ENCODE peak calls at places on chromosome 5, in four cellular contexts. A, G, M and B are unnamed samples.

GRCh38 chr5:131221888-131222287 is 42.0 kb upstream of the CDC42SE2 start:
- DNase-seq in M (peak; percentile 66), G (no peak), A (no peak), B (peak; percentile 55)

GRCh38 chr5:172098883-172099282 is 89.1 kb downstream of the STK10 start:
- DNase-seq in M (no peak), A (no peak), G (no peak), B (no peak)

GRCh38 chr5:121693864-121694263 is 157.8 kb upstream of the FTMT start:
- DNase-seq in M (peak; percentile 73), G (no peak), A (no peak), B (peak; percentile 2)

GRCh38 chr5:76813982-76814562 is 4.8 kb upstream of the F2RL1 start:
- DNase-seq in A (no peak), G (no peak), M (peak; percentile 94), B (peak; percentile 85)

GRCh38 chr5:10455273-10455670 is 13.6 kb downstream of the ROPN1L start:
- DNase-seq in M (no peak), A (no peak), G (no peak), B (no peak)

GRCh38 chr5:157506066-157506590 is 46.1 kb downstream of the NIPAL4 start:
- DNase-seq in M (no peak), G (no peak), A (no peak), B (peak; percentile 45)

GRCh38 chr5:119274024-119274766 is 81.6 kb upstream of the TNFAIP8 start:
- DNase-seq in A (no peak), M (peak; percentile 94), G (no peak), B (no peak)

GRCh38 chr5:123151227-123151951 is 62.3 kb downstream of the PRDM6 start:
- DNase-seq in M (no peak), G (no peak), A (no peak), B (no peak)

GRCh38 chr5:125311743-125312142 is 565.3 kb upstream of the ZNF608 start:
- DNase-seq in G (no peak), A (no peak), M (peak; percentile 89), B (peak; percentile 86)

GRCh38 chr5:94337617-94338016 is 280.8 kb downstream of the KIAA0825 start:
- DNase-seq in G (no peak), M (no peak), A (no peak), B (no peak)

GRCh38 chr5:94335936-94336335 is 282.5 kb downstream of the KIAA0825 start:
- DNase-seq in G (no peak), M (no peak), A (no peak), B (no peak)
- TF ChIP-seq CTCF in G (no peak), M (no peak), A (no peak), B (no peak)

DNA sequence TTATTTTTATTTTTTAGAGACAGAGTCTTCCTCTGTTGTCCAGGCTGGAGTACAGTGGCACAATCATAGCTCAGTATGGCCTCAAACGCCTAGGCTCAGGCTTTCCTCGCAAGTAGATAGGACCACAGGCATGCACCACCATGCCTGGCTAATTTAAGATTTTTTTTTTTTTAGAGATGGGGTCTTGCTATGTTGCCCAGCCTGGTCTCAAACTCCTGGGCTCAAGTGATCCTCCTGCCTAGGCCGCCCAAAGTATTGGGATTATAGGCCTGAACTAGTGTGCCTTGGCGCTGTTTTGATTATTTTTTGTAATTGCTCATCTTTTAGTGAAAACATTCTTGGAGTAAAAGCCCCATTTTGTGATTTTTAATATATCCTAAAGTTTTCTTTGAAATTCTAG is 5.4 kb downstream of the YTHDC2 start:
- DNase-seq in A (no peak), G (no peak), M (no peak), B (no peak)
- H3K4me3 ChIP-seq in A (no peak overlapping the region), G (no peak overlapping the region), M (no peak overlapping the region), B (no peak overlapping the region)

GRCh38 chr5:141848771-141849370 is 29.3 kb downstream of the PCDH1 start:
- DNase-seq in G (no peak), A (peak; percentile 70), M (peak; percentile 90), B (peak; percentile 59)

GRCh38 chr5:141850786-141851185 is 27.4 kb downstream of the PCDH1 start:
- DNase-seq in G (no peak), A (no peak), M (no peak), B (no peak)

GRCh38 chr5:141850183-141850768 is 27.9 kb downstream of the PCDH1 start:
- DNase-seq in M (no peak), G (no peak), A (peak; percentile 45), B (peak; percentile 55)

GRCh38 chr5:141851195-141851874 is 26.9 kb downstream of the PCDH1 start:
- DNase-seq in M (no peak), G (no peak), A (no peak), B (no peak)

DNA sequence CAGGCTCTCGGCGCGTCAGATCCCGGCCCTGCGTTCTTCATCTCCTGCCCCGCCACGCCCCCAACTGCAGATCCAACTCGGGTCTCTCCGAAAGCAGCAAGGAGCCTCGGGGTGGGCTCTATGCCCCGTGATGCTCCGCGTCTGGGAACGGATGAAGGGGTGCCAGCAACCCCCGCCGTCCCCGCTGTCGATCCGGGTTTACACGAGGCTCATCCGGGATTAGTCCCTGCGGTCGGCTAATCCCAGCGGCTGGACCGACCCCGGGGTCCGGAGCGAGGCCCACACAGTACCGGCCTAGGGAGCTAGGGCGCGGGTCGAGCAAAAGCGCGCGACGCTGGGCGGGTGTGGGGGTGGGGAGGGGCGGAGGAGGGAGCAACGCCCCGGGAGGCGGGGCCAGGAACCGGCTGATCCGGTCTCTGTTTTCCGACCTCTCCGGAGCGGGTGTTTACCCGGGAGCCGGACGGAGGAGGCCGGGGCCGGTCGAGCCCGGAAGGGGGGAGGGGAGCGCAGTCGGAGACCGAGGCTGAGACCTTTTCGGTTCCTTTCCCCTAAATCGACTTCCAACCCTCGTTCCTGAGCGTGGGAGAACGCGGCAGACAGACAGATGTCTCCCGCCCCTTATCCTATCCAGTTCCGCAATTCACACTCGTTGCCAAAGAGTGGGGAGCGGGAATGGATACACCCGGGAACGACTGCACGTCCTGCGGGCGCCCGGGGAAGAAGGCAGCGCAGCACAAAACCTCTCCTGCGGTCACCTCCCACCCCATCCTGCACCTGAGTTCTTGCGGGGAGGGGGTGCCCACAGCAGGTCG is 28.6 kb downstream of the PCDH1 start:
- DNase-seq in G (peak; percentile 66), M (peak; percentile 85), A (peak; percentile 86), B (peak; percentile 83)
- TF ChIP-seq CTCF in G (no peak), M (no peak), A (no peak), B (no peak)

GRCh38 chr5:141477169-141477568 is 1.4 kb downstream of the PCDHGC3 start:
- DNase-seq in M (no peak), A (no peak), G (no peak), B (no peak)
- H3K4me3 ChIP-seq in M (peak overlapping the region; percentile 92), A (peak overlapping the region; percentile 55), G (peak overlapping the region; percentile 43), B (peak overlapping the region; percentile 63)

DNA sequence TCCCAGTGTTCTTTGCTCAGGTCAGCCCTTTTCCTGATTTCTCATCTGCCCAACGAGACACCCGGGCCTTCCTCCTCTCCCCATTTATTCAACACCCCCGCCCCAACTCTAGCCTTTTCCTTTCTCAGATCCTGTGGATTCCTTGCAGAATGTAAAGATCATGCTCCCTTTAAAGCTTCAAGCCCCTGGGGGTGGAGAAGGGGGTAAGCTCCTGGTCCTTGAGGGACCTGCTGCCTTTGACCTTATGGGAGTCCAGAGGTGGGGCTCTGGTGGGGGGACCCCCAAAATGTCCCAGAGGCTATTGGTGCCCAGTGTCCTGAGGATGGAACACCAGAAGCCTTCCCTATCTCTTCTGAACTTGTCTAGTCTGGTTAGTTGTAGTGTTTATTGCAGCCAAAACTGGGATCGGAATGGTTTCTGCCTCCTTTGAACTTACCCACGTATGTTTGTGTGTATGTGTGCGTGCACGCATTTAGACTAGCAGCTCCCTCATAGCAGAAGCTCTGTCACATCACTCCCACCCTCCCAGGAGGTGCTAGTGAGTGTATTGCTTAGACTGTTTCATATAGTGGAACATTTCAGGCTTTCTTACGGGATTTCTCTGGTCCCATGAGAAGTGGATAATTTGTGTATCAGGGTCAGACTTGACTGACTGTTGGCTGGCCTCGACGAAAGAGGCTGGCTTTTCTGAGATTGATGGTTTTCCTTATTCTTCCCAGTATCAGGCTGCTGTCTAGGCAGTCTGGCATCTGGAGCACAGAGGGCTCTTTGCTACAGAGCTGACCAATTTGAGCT is 1.1 kb downstream of the GALNT10 start:
- DNase-seq in A (no peak), G (no peak), M (no peak), B (peak; percentile 59)
- TF ChIP-seq CTCF in A (no peak), G (no peak), M (no peak), B (no peak)

GRCh38 chr5:66873990-66874389 is 277.8 kb downstream of the MAST4 start:
- DNase-seq in A (no peak), G (no peak), M (no peak), B (no peak)

GRCh38 chr5:66875325-66875724 is 279.1 kb downstream of the MAST4 start:
- DNase-seq in A (no peak), G (no peak), M (no peak), B (no peak)

GRCh38 chr5:66869347-66869746 is 273.2 kb downstream of the MAST4 start:
- DNase-seq in A (no peak), M (no peak), G (no peak), B (no peak)

GRCh38 chr5:66871651-66872050 is 275.5 kb downstream of the MAST4 start:
- DNase-seq in A (no peak), M (no peak), G (no peak), B (no peak)

DNA sequence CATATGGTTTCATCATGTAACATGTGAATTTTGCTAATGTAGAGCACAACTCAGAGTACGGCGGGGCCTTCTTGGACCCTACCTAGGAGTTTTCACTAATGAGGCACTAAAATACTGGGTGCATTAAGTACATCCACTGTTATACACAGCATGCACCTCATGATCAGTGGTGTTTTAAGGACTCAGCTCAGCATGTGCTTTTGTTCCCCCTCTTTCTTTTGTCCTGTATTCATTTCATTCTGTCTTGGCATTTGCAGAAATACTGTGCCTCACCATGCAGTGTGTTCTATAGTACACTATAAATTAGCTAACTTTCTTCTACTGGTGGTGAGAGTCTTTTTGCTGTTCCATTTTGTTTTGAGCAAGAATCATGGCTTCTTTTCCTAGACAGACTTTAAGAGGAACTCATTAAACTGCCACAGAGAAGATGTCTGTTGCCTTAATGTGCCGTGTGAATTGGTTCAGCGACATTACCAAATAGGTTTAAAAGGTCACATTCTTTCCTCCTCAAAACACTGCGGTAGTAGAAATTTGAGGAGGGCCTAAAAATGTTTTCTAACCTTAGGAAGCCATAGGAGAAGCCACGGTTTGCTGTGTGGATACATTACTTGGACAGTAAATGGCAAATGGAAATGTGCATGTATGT is 276.6 kb downstream of the MAST4 start:
- DNase-seq in A (no peak), G (no peak), M (no peak), B (no peak)
- H3K4me3 ChIP-seq in A (no peak overlapping the region), G (no peak overlapping the region), M (no peak overlapping the region), B (no peak overlapping the region)

DNA sequence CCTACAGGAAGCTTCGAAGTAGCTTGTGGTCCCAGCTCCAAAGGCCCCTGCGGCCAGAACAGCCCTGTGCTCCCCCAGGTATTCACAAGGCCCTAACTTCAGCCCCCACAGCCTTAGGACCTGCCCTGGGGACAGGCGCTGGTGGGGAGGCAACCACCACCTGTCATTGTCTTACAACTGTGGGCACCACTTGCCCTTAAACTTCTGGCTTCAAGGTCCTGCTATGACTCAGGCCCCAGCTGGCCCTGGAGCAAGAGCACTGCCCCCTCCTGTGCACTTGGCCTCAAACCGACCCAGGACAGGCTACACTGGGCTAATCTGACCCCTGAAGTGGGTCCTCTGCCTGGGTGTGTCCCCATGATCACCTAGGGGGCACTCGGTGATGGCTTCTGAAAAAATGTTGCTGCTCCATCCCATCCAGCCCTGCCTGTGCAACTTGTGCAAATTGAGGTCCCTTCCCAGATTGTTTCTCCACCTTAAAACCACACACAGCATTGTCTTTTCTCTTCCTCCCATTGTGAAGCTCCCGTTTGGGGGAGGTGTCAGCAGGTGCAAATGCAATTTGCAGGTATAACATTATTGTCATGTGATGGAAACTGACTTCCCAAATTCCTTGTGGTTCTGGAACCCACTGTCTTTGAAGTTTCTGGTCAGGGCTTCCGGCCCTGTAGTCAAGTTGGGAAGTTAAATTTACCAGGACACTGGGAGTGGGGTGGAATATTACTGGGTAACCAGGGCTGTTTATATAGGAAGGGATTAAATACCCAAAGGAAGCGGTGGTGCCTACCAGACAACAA is 1.1 kb upstream of the PROB1 start:
- DNase-seq in M (no peak), G (no peak), A (no peak), B (peak; percentile 36)
- TF ChIP-seq CTCF in M (no peak), G (no peak), A (no peak), B (no peak)